ENCODE peak calls at places on chromosomes 13 and 19, in five cellular contexts. X is mesenchymal stem cell, Q is PC-3, W is cardiac muscle cell, A is breast epithelium. Y is an unnamed sample.
A peak's percentile ranks its signal among the peaks of the same experiment; 100 is the strongest.

GRCh38 chr19:7733376-7733775 is 1.5 kb upstream of the CLEC4G start:
- DNase-seq in X (no peak), Q (no peak), W (no peak), A (no peak), Y (no peak)

GRCh38 chr13:96229356-96229755 is 139.4 kb downstream of the HS6ST3 start:
- DNase-seq in X (peak; percentile 17), Q (peak; percentile 48), W (peak; percentile 11), A (no peak), Y (peak; percentile 75)

GRCh38 chr19:11942008-11942842 is 17.3 kb downstream of the ZNF700 start:
- DNase-seq in X (no peak), Q (no peak), W (no peak), A (no peak), Y (no peak)

GRCh38 chr13:29507356-29507755 is 88.1 kb downstream of the SLC7A1 start:
- DNase-seq in X (no peak), Q (no peak), W (no peak), A (no peak), Y (no peak)

GRCh38 chr19:50357178-50358100 is 8.0 kb downstream of the NAPSA start:
- DNase-seq in X (peak; percentile 50), Q (peak; percentile 82), W (peak; percentile 69), A (peak; percentile 72), Y (peak; percentile 93)

GRCh38 chr13:80497978-80498377 is 157.1 kb upstream of the SPRY2 start:
- DNase-seq in X (no peak), Q (no peak), W (no peak), A (no peak), Y (no peak)

GRCh38 chr19:18508585-18508984 is 13.3 kb downstream of the ELL start:
- DNase-seq in X (no peak), Q (no peak), W (no peak), A (no peak), Y (no peak)

GRCh38 chr19:35260694-35261304 is 8.0 kb upstream of the USF2 start:
- DNase-seq in X (no peak), Q (no peak), W (no peak), A (peak; percentile 12), Y (peak; percentile 33)

GRCh38 chr19:50230379-50231351 is 27.2 kb downstream of the MYH14 start:
- DNase-seq in X (no peak), Q (no peak), W (no peak), A (no peak), Y (peak; percentile 91)

GRCh38 chr13:79483302-79483701 is 2.3 kb downstream of the NDFIP2 start:
- DNase-seq in X (peak; percentile 89), Q (peak; percentile 55), W (no peak), A (no peak), Y (no peak)

GRCh38 chr13:50549221-50549942 is 294.1 kb downstream of the DLEU7 start:
- DNase-seq in X (no peak), Q (no peak), W (no peak), A (no peak), Y (no peak)

GRCh38 chr19:50646074-50646807 is 3.0 kb upstream of the C19orf81 start:
- DNase-seq in X (no peak), Q (peak; percentile 80), W (no peak), A (no peak), Y (no peak)

GRCh38 chr19:16821081-16821480 is 8.1 kb upstream of the SIN3B start:
- DNase-seq in X (no peak), Q (peak; percentile 38), W (no peak), A (no peak), Y (no peak)

GRCh38 chr19:31675187-31675913 is 326.1 kb upstream of the TSHZ3 start:
- DNase-seq in X (peak; percentile 70), Q (peak; percentile 1), W (no peak), A (no peak), Y (no peak)

GRCh38 chr19:45141203-45141900 is 19.4 kb downstream of the NKPD1 start:
- DNase-seq in X (no peak), Q (no peak), W (no peak), A (no peak), Y (no peak)

GRCh38 chr13:25876256-25876655 is 175.6 kb downstream of the SHISA2 start:
- DNase-seq in X (no peak), Q (no peak), W (no peak), A (no peak), Y (no peak)

GRCh38 chr13:76982051-76982450 is 9.8 kb upstream of the CLN5 start:
- DNase-seq in X (no peak), Q (no peak), W (no peak), A (no peak), Y (no peak)

GRCh38 chr13:114152285-114152645 is 19.8 kb upstream of the RASA3 start:
- DNase-seq in X (no peak), Q (no peak), W (no peak), A (no peak), Y (no peak)

GRCh38 chr13:95756072-95756471 is 79.1 kb downstream of the DNAJC3 start:
- DNase-seq in X (no peak), Q (no peak), W (no peak), A (no peak), Y (no peak)

GRCh38 chr19:39341122-39341719 is 1.0 kb upstream of the SAMD4B start:
- DNase-seq in X (no peak), Q (peak; percentile 9), W (peak; percentile 52), A (peak; percentile 46), Y (peak; percentile 80)

GRCh38 chr13:24356837-24357236 is 47.5 kb downstream of the C1QTNF9 start:
- DNase-seq in X (no peak), Q (no peak), W (no peak), A (no peak), Y (no peak)

GRCh38 chr13:109818136-109818535 is 31.8 kb upstream of the IRS2 start:
- DNase-seq in X (no peak), Q (no peak), W (no peak), A (no peak), Y (no peak)

GRCh38 chr19:44641460-44641859 is 2.2 kb upstream of the PVR start:
- DNase-seq in X (no peak), Q (no peak), W (no peak), A (no peak), Y (no peak)

GRCh38 chr19:35170359-35171061 is 16.0 kb downstream of the FXYD5 start:
- DNase-seq in X (no peak), Q (no peak), W (no peak), A (no peak), Y (peak; percentile 30)

GRCh38 chr13:38213307-38213706 is 136.3 kb upstream of the UFM1 start:
- DNase-seq in X (no peak), Q (peak; percentile 60), W (no peak), A (no peak), Y (no peak)

GRCh38 chr19:34393031-34393430 is 11.2 kb upstream of the PDCD2L start:
- DNase-seq in X (no peak), Q (no peak), W (no peak), A (no peak), Y (no peak)

GRCh38 chr19:45249261-45250033 is 1.6 kb upstream of the MARK4 start:
- DNase-seq in X (no peak), Q (no peak), W (no peak), A (no peak), Y (no peak)

GRCh38 chr19:55553217-55554182 is 8.2 kb upstream of the SBK3 start:
- DNase-seq in X (peak; percentile 9), Q (peak; percentile 31), W (no peak), A (no peak), Y (no peak)

GRCh38 chr13:114119196-114119595 is 13.2 kb downstream of the RASA3 start:
- DNase-seq in X (peak; percentile 99), Q (peak; percentile 68), W (peak; percentile 44), A (no peak), Y (peak; percentile 93)

GRCh38 chr13:43300817-43301216 is 277.4 kb downstream of the DNAJC15 start:
- DNase-seq in X (no peak), Q (no peak), W (no peak), A (no peak), Y (no peak)

GRCh38 chr19:28242317-28242927 is 970.5 kb downstream of the UQCRFS1 start:
- DNase-seq in X (no peak), Q (no peak), W (peak; percentile 62), A (no peak), Y (peak; percentile 81)

GRCh38 chr13:74886496-74886895 is 595.5 kb downstream of the TBC1D4 start:
- DNase-seq in X (peak; percentile 23), Q (peak; percentile 80), W (no peak), A (no peak), Y (no peak)

GRCh38 chr19:18503971-18504885 is 17.6 kb downstream of the ELL start:
- DNase-seq in X (no peak), Q (peak; percentile 15), W (no peak), A (no peak), Y (peak; percentile 82)

GRCh38 chr13:74251778-74252519 is 117.7 kb upstream of the KLF12 start:
- DNase-seq in X (no peak), Q (peak; percentile 44), W (no peak), A (no peak), Y (no peak)

GRCh38 chr13:84609716-84610115 is 727.4 kb upstream of the SLITRK1 start:
- DNase-seq in X (no peak), Q (peak; percentile 39), W (no peak), A (no peak), Y (no peak)

GRCh38 chr19:47241919-47242644 is 11.1 kb upstream of the BBC3 start:
- DNase-seq in X (peak; percentile 56), Q (no peak), W (no peak), A (no peak), Y (no peak)

GRCh38 chr13:34310539-34310938 is 492.6 kb downstream of the RFC3 start:
- DNase-seq in X (no peak), Q (no peak), W (no peak), A (no peak), Y (no peak)

GRCh38 chr19:46715620-46716012 is 1.3 kb downstream of the PRKD2 start:
- DNase-seq in X (no peak), Q (no peak), W (no peak), A (no peak), Y (peak; percentile 71)

GRCh38 chr13:52738719-52739467 is 727 bp downstream of the CNMD start:
- DNase-seq in X (peak; percentile 10), Q (no peak), W (peak; percentile 67), A (no peak), Y (peak; percentile 87)
- H3K4me3 ChIP-seq in X (no peak overlapping the region), Q (no peak overlapping the region), W (peak overlapping the region; percentile 41), A (peak overlapping the region; percentile 34), Y (peak overlapping the region; percentile 67)

GRCh38 chr19:52428937-52429336 is at the start of gene ZNF534:
- DNase-seq in X (no peak), Q (no peak), W (no peak), A (no peak), Y (no peak)
- H3K9me3 ChIP-seq in X (peaks cover 33% of the 10 kb centered on the region), Q (peaks cover 46% of the 10 kb centered on the region), W (no peaks in the 10 kb centered on the region), A (peaks cover 86% of the 10 kb centered on the region), Y (peaks cover 20% of the 10 kb centered on the region)

GRCh38 chr19:40989453-40989852 is 1.6 kb upstream of the CYP2B6 start:
- DNase-seq in X (no peak), Q (no peak), W (no peak), A (no peak), Y (no peak)
- H3K4me1 ChIP-seq in X (no peaks in the 10 kb centered on the region), Q (peaks cover 11% of the 10 kb centered on the region), W (no peaks in the 10 kb centered on the region), A (no peaks in the 10 kb centered on the region), Y (no peaks in the 10 kb centered on the region)

DNA sequence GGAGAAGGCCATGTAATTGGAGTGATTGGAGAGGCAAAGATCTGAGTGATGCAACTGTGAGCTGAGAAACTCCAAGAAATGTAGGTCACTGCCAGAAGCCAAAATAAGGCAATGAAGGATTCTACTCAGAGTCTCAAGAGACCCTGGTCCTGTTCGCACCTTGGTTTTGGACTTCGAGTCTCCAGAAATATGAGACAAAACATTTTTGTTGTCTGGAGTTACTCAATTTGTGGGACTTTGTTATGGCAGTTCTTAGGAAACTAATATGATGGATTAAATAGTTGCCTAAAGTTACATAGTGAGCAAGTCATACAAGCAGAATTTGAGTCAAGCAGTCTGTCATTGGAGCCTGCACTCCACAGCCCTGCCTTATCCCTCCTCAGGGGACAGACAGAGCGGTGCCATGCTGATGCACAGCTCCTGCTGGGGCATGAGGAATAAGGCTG is 104.2 kb downstream of the ITGBL1 start:
- DNase-seq in X (no peak), Q (no peak), W (no peak), A (no peak), Y (no peak)
- H3K4me3 ChIP-seq in X (no peak overlapping the region), Q (no peak overlapping the region), W (no peak overlapping the region), A (no peak overlapping the region), Y (no peak overlapping the region)